ENCODE peak calls at places on chromosomes 16 and 17, in four cellular contexts. E, C, I and B are unnamed samples.
A peak's percentile ranks its signal among the peaks of the same experiment; 100 is the strongest.

GRCh38 chr17:49297141-49297540 is 64.9 kb downstream of the ZNF652 start:
- DNase-seq in E (no peak), C (no peak), I (no peak), B (no peak)

GRCh38 chr16:50696575-50697420 is 3.4 kb downstream of the NOD2 start:
- DNase-seq in E (no peak), C (peak; percentile 82), I (peak; percentile 78), B (peak; percentile 20)

GRCh38 chr17:41131979-41132378 is 8.0 kb upstream of the KRTAP4-12 start:
- DNase-seq in E (no peak), C (no peak), I (peak; percentile 23), B (peak; percentile 27)

GRCh38 chr17:81951785-81952684 is 5.0 kb upstream of the MYADML2 start:
- DNase-seq in E (no peak), C (no peak), I (peak; percentile 50), B (no peak)

GRCh38 chr17:34703533-34703932 is 124.2 kb downstream of the TMEM132E start:
- DNase-seq in E (no peak), C (no peak), I (peak; percentile 10), B (peak; percentile 37)

GRCh38 chr17:11241611-11242226 is 706 bp downstream of the SHISA6 start:
- DNase-seq in E (peak; percentile 22), C (no peak), I (no peak), B (no peak)

GRCh38 chr17:72266099-72266852 is 145.5 kb downstream of the SOX9 start:
- DNase-seq in E (peak; percentile 19), C (no peak), I (no peak), B (no peak)

GRCh38 chr17:36817483-36818048 is 119.7 kb upstream of the LHX1 start:
- DNase-seq in E (no peak), C (no peak), I (no peak), B (no peak)

GRCh38 chr16:67100569-67101300 is 9.0 kb upstream of the PHAF1 start:
- DNase-seq in E (peak; percentile 44), C (no peak), I (no peak), B (peak; percentile 51)

GRCh38 chr16:23416816-23417215 is 36.2 kb downstream of the COG7 start:
- DNase-seq in E (peak; percentile 45), C (no peak), I (no peak), B (no peak)

GRCh38 chr17:44776628-44777393 is 18.0 kb downstream of the ADAM11 start:
- DNase-seq in E (peak; percentile 15), C (no peak), I (no peak), B (no peak)

GRCh38 chr17:82967268-82968032 is 112.0 kb upstream of the METRNL start:
- DNase-seq in E (no peak), C (no peak), I (no peak), B (no peak)

GRCh38 chr16:83473926-83474660 is 333.7 kb upstream of the HSBP1 start:
- DNase-seq in E (no peak), C (no peak), I (no peak), B (no peak)

GRCh38 chr16:85422374-85423185 is 190.5 kb upstream of the GSE1 start:
- DNase-seq in E (no peak), C (no peak), I (peak; percentile 92), B (no peak)

GRCh38 chr16:50967827-50968612 is 183.1 kb downstream of the SALL1 start:
- DNase-seq in E (no peak), C (no peak), I (no peak), B (no peak)

GRCh38 chr16:10048850-10049249 is 133.4 kb downstream of the GRIN2A start:
- DNase-seq in E (no peak), C (no peak), I (no peak), B (no peak)

GRCh38 chr17:57586099-57586702 is 158.9 kb downstream of the CCDC182 start:
- DNase-seq in E (peak; percentile 81), C (no peak), I (no peak), B (no peak)

GRCh38 chr17:50206604-50207293 is 5.3 kb upstream of the COL1A1 start:
- DNase-seq in E (peak; percentile 97), C (no peak), I (no peak), B (no peak)

GRCh38 chr17:73309727-73310555 is 1.9 kb downstream of the CDC42EP4 start:
- DNase-seq in E (peak; percentile 54), C (no peak), I (no peak), B (no peak)
- TF ChIP-seq PBX3 in E (no peak), C (no peak), I (no peak), B (no peak)

GRCh38 chr16:1456951-1457350 is 12.6 kb upstream of the CCDC154 start:
- DNase-seq in E (no peak), C (no peak), I (no peak), B (no peak)
- TF ChIP-seq PBX3 in E (no peak), C (no peak), I (no peak), B (no peak)

GRCh38 chr17:76676629-76677028 is 33.1 kb upstream of the ST6GALNAC1 start:
- DNase-seq in E (no peak), C (no peak), I (no peak), B (no peak)
- TF ChIP-seq PBX3 in E (no peak), C (no peak), I (no peak), B (no peak)

GRCh38 chr17:17362531-17362930 is 59.4 kb downstream of the NT5M start:
- DNase-seq in E (peak; percentile 3), C (no peak), I (no peak), B (no peak)
- TF ChIP-seq PBX3 in E (no peak), C (no peak), I (no peak), B (no peak)

GRCh38 chr16:80552277-80552676 is 11.5 kb downstream of the DYNLRB2 start:
- DNase-seq in E (no peak), C (no peak), I (no peak), B (no peak)

GRCh38 chr16:80559369-80559768 is 18.6 kb downstream of the DYNLRB2 start:
- DNase-seq in E (no peak), C (no peak), I (no peak), B (no peak)

GRCh38 chr16:80554037-80554436 is 13.2 kb downstream of the DYNLRB2 start:
- DNase-seq in E (no peak), C (no peak), I (no peak), B (no peak)

GRCh38 chr16:80556481-80556880 is 15.7 kb downstream of the DYNLRB2 start:
- DNase-seq in E (no peak), C (no peak), I (no peak), B (no peak)

GRCh38 chr16:80557037-80557436 is 16.2 kb downstream of the DYNLRB2 start:
- DNase-seq in E (no peak), C (no peak), I (no peak), B (no peak)
- TF ChIP-seq PBX3 in E (no peak), C (no peak), I (no peak), B (no peak)

GRCh38 chr16:17259751-17260270 is 210.9 kb downstream of the XYLT1 start:
- DNase-seq in E (no peak), C (no peak), I (no peak), B (no peak)

GRCh38 chr16:17257426-17257825 is 213.3 kb downstream of the XYLT1 start:
- DNase-seq in E (no peak), C (no peak), I (no peak), B (no peak)

GRCh38 chr16:17260271-17260849 is 210.4 kb downstream of the XYLT1 start:
- DNase-seq in E (no peak), C (no peak), I (no peak), B (no peak)

GRCh38 chr16:17258077-17258599 is 212.6 kb downstream of the XYLT1 start:
- DNase-seq in E (no peak), C (no peak), I (no peak), B (no peak)

DNA sequence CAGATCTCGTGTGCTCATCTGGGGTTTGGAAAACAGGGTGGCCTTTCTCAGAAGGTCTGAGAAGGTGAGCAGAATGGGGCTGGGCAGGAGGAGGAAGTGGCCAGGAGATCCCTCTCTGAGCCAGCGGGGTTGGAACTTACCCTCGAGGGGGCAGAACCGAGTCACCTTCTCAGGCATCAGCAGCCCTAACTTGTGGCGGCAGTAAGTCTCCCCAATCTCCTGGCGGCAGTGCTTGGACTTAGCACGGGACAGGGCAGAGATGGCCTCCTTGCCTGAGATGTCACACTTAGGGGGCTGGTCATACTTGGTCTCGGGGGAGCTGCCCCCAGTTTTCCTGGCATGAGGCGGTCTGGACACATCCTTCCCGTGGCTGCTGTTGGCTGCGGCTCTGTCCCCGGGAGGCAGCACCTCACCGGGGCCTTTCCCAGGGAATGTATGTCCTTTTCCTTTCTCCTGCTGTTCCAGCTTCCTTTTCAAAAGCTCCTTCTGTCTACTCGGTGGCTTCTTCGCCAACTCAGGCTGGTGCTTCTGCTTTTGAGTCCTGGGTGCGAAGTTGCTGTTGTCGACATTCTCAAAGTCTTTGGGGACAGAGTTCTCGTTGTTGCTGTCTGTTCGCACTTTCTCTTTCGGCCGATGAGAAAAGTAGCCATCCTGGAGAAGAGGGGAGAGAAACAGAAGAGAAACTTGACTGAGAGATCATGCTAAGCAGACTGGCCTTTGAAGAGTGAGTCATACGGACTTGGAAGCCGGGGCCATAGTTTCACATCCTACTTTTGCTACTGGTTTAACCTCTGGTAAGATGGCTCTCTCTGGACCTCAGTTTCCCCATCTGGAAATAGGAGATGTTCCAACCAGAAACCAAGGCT is 211.7 kb downstream of the XYLT1 start:
- DNase-seq in E (no peak), C (peak; percentile 79), I (no peak), B (peak; percentile 12)
- TF ChIP-seq PBX3 in E (no peak), C (no peak), I (no peak), B (no peak)

DNA sequence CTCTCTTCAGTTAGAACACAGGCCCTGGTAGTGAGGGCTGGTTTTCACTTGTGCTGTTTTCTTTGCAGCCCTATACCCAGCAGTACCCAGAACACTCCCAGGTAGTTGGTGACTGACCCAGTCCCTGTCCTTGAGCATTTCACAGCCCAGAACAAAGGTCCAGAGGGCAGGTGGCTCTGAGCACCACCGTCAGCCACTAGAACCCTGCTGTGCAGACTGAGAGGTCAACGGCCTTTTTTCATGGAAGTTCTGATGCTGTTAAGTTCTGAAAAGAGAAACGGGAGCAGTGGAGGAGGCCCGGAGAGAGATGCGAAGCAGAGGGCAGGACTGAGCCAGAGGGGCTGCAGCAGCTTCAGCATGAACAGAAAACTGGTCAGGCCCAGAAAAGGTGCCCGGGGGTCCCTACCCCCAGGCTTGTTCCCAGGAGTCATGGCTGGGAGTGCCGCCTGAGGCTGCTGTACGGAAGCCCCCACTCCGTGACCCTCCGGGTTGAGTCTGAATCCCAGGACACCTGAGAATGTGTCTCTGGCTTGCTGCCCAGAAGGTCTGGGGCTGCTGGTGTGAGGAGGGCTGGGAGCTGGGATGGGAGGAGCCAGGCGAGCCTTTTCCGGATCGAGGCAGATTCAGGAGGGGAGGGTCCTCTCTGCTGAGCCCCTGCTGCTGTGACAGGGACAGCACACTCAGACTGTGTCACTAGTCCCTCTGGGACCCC is 8.7 kb downstream of the ZNF276 start:
- DNase-seq in E (no peak), C (no peak), I (no peak), B (no peak)
- TF ChIP-seq PBX3 in E (no peak), C (no peak), I (no peak), B (no peak)

GRCh38 chr17:65039349-65039988 is 17.1 kb downstream of the GNA13 start:
- DNase-seq in E (no peak), C (peak; percentile 68), I (no peak), B (no peak)
- TF ChIP-seq PBX3 in E (no peak), C (no peak), I (no peak), B (no peak)